ENCODE peak calls at places on chromosomes 16 and 17, in seven cellular contexts. P is dorsolateral prefrontal cortex, B is fibroblast of mammary gland, M is HCT116, H is esophagus squamous epithelium, U is H1, T is BE2C. V is an unnamed sample.

GRCh38 chr17:1617620-1618174 is 10.9 kb downstream of the SLC43A2 start:
- DNase-seq in T (no peak), U (no peak), B (peak; percentile 79), H (no peak), P (no peak), M (peak; percentile 93), V (no peak)

GRCh38 chr16:51951668-51952298 is 595.2 kb downstream of the TOX3 start:
- DNase-seq in U (peak; percentile 57), T (peak; percentile 85), B (no peak), H (no peak), P (no peak), M (no peak), V (peak; percentile 51)

GRCh38 chr17:6546069-6546718 is 10.2 kb downstream of the PITPNM3 start:
- DNase-seq in P (peak; percentile 70), M (no peak), B (peak; percentile 81), H (no peak), U (no peak), T (no peak), V (no peak)

GRCh38 chr16:1206326-1206725 is 18.7 kb downstream of the TPSG1 start:
- DNase-seq in B (no peak), U (no peak), T (no peak), H (no peak), P (no peak), M (no peak), V (no peak)

GRCh38 chr17:2695243-2695960 is 16.2 kb downstream of the CLUH start:
- DNase-seq in M (no peak), B (no peak), P (peak; percentile 21), U (no peak), T (no peak), H (no peak), V (no peak)

GRCh38 chr17:79951361-79952264 is 84.1 kb downstream of the TBC1D16 start:
- DNase-seq in M (no peak), T (peak; percentile 62), U (no peak), H (no peak), P (peak; percentile 65), B (peak; percentile 86), V (peak; percentile 77)

GRCh38 chr16:27445502-27446175 is 43.7 kb downstream of the IL21R start:
- DNase-seq in H (no peak), T (no peak), M (no peak), P (no peak), B (no peak), U (no peak), V (no peak)

GRCh38 chr16:78976212-78976611 is 624.3 kb downstream of the MAF start:
- DNase-seq in T (no peak), M (no peak), P (no peak), H (no peak), B (no peak), U (no peak), V (no peak)

GRCh38 chr17:10879110-10879509 is 41.2 kb upstream of the PIRT start:
- DNase-seq in T (no peak), M (no peak), H (no peak), U (peak; percentile 67), B (no peak), P (peak; percentile 42), V (peak; percentile 54)

GRCh38 chr16:2969545-2970521 is 685 bp downstream of the PAQR4 start:
- DNase-seq in T (peak; percentile 86), U (peak; percentile 90), P (peak; percentile 60), B (peak; percentile 60), M (no peak), H (no peak), V (peak; percentile 63)

GRCh38 chr17:4710693-4711634 is 532 bp downstream of the ARRB2 start:
- DNase-seq in M (no peak), B (no peak), U (no peak), P (no peak), T (no peak), H (no peak), V (no peak)

GRCh38 chr16:21599994-21600773 is 807 bp downstream of the METTL9 start:
- DNase-seq in U (no peak), H (no peak), P (no peak), B (peak; percentile 48), T (no peak), M (no peak), V (no peak)

GRCh38 chr16:4142268-4142667 is 26.0 kb upstream of the ADCY9 start:
- DNase-seq in T (no peak), U (no peak), H (no peak), B (no peak), M (no peak), P (no peak), V (no peak)

GRCh38 chr16:24497405-24497804 is 42.0 kb upstream of the RBBP6 start:
- DNase-seq in P (no peak), U (no peak), B (no peak), T (no peak), H (no peak), M (no peak), V (no peak)

GRCh38 chr17:80539022-80539421 is 5.6 kb upstream of the RPTOR start:
- DNase-seq in T (no peak), U (no peak), M (no peak), P (no peak), B (no peak), H (no peak), V (no peak)

GRCh38 chr16:48523415-48524204 is 86.4 kb downstream of the N4BP1 start:
- DNase-seq in P (no peak), B (no peak), T (no peak), M (no peak), U (no peak), H (no peak), V (no peak)

GRCh38 chr17:30554839-30555751 is 77.9 kb downstream of the GOSR1 start:
- DNase-seq in U (peak; percentile 75), M (peak; percentile 10), T (peak; percentile 41), H (no peak), P (no peak), B (peak; percentile 44), V (no peak)

GRCh38 chr17:32943647-32944191 is 15.8 kb downstream of the TMEM98 start:
- DNase-seq in P (no peak), T (no peak), M (no peak), H (no peak), B (peak; percentile 71), U (no peak), V (no peak)

GRCh38 chr17:1627219-1627986 is 1.2 kb downstream of the SLC43A2 start:
- DNase-seq in T (peak; percentile 26), B (no peak), M (no peak), P (no peak), H (no peak), U (peak; percentile 64), V (peak; percentile 49)

DNA sequence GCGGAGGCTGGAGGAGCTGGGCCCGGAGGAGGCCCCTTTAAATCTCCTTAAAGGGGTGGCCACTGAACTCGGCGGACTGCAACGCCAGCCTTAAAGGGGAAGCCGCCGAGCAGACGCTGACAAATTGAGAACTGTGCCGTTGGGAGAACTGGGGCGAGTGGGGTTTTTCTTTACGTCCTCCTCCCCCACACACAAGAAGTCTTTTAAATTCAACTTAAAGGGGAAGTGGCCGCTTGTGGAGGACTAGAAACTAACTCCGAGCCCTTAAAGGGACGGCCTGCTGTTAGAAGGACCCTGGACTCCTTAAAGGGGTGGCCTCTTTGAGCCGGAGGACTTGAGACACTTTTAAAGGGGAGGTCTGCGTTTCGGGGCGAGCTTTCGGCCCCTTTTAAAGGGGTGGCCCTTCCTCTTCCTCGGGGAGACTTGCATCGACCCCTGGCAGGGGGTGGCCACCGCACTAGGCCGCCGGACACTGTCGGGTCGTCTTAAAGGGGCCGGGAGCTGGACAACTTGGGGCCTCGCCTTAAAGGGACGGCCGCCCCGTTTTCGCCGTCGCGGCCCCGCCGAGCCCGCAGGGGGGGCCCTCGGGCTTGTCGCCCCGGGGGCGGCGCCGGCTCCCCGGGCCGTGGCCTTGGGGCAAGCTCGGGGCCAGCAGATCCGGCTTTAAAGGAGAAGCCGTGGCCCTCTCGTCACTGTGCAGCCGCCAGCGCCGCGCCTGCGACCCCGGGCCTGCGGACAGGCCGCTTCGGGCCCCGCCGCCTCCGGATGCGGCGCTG is 688 bp downstream of the FBRS start:
- DNase-seq in T (peak; percentile 80), M (peak; percentile 94), P (peak; percentile 87), U (peak; percentile 79), B (peak; percentile 95), H (peak; percentile 93), V (peak; percentile 72)
- TF ChIP-seq CTCF in T (peak; percentile 3), M (no peak), P (peak; percentile 27), U (no peak), B (no peak), H (no peak), V (no peak)

GRCh38 chr17:62637809-62638208 is 10.3 kb downstream of the MRC2 start:
- DNase-seq in P (no peak), B (no peak), U (no peak), T (no peak), M (peak; percentile 22), H (no peak), V (no peak)
- TF ChIP-seq CTCF in P (no peak), B (peak; percentile 14), U (peak; percentile 52), T (no peak), M (no peak), H (no peak), V (no peak)

GRCh38 chr17:74296548-74296936 is 22.5 kb downstream of the DNAI2 start:
- DNase-seq in P (peak; percentile 80), M (peak; percentile 57), B (peak; percentile 53), U (peak; percentile 58), H (no peak), T (peak; percentile 68), V (peak; percentile 48)
- TF ChIP-seq CTCF in P (peak; percentile 78), M (peak; percentile 75), B (peak; percentile 63), U (peak; percentile 80), H (peak; percentile 43), T (peak; percentile 82), V (peak; percentile 51)

GRCh38 chr17:16944334-16945140 is 27.4 kb downstream of the TNFRSF13B start:
- DNase-seq in H (no peak), U (peak; percentile 23), P (no peak), B (no peak), T (no peak), M (no peak), V (no peak)

GRCh38 chr17:16947470-16947869 is 24.4 kb downstream of the TNFRSF13B start:
- DNase-seq in H (no peak), T (no peak), U (no peak), M (no peak), B (no peak), P (no peak), V (no peak)

GRCh38 chr17:16943541-16944333 is 28.2 kb downstream of the TNFRSF13B start:
- DNase-seq in T (no peak), U (peak; percentile 33), P (no peak), B (no peak), H (no peak), M (no peak), V (no peak)

GRCh38 chr17:16945141-16945493 is 26.8 kb downstream of the TNFRSF13B start:
- DNase-seq in M (no peak), U (no peak), P (no peak), T (no peak), H (no peak), B (no peak), V (no peak)

DNA sequence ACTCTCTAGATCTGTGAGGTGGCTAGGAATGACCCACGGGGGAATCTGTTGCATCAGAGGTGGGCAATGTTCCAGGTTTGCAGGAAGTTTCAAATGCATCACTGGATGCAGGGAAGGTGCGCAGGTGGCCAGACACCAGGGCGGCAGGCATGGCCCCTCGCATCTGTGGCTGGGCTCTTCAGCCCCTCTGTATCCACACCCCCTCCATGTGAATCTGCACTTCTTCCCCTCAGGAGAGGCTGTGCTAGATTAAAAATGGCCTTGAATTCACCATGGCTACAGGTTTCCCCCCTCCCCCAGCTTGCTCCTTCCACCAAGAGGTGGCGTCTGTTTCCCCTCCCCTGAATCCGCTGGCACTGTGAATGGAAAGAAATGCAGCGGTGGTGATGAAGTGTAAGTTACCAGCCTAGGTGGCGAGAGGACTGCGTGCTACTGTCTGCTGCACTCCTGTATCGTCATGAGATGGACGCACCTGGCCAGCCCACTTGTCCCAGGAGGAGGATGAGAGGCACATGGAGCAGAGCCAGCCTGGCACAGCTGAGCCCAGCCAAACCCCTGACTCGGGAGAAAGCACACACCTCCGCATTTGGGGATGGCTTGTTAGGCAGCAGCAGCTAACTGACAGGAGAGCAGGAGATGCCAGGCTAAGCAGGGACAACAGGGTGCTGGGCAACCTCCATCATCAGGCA is 26.3 kb downstream of the TNFRSF13B start:
- DNase-seq in H (no peak), B (no peak), M (peak; percentile 7), P (no peak), T (no peak), U (peak; percentile 66), V (no peak)
- TF ChIP-seq CTCF in H (no peak), B (no peak), M (no peak), P (no peak), T (peak; percentile 36), U (peak; percentile 67), V (no peak)

V was measured in nephron progenitor cell.